ENCODE peak calls at places on chromosomes 11 and 22, in eight cellular contexts. K, M, R, D, W, F, V and Y are unnamed samples.

GRCh38 chr11:107741044-107741823 is 29.4 kb upstream of the SLN start:
- DNase-seq in K (peak; percentile 44), M (peak; percentile 22), R (peak; percentile 68), D (peak; percentile 48), W (peak; percentile 21), F (peak; percentile 18), V (peak; percentile 25), Y (no peak)

GRCh38 chr22:36223504-36223903 is 15.8 kb downstream of the APOL2 start:
- DNase-seq in K (no peak), M (no peak), R (no peak), D (no peak), W (no peak), F (no peak), V (no peak), Y (no peak)

GRCh38 chr22:27919943-27920755 is 1.1 kb upstream of the PITPNB start:
- DNase-seq in K (peak; percentile 72), M (no peak), R (peak; percentile 37), D (peak; percentile 78), W (peak; percentile 55), F (peak; percentile 59), V (no peak), Y (no peak)

GRCh38 chr11:11998091-11998781 is 10.2 kb downstream of the DKK3 start:
- DNase-seq in K (peak; percentile 95), M (no peak), R (no peak), D (peak; percentile 88), W (no peak), F (peak; percentile 62), V (peak; percentile 21), Y (no peak)

GRCh38 chr11:26947379-26947844 is 46.5 kb upstream of the FIBIN start:
- DNase-seq in K (peak; percentile 100), M (no peak), R (no peak), D (no peak), W (no peak), F (peak; percentile 2), V (no peak), Y (no peak)

GRCh38 chr11:4531666-4532065 is 13.3 kb upstream of the OR52M1 start:
- DNase-seq in K (no peak), M (no peak), R (no peak), D (no peak), W (peak; percentile 24), F (no peak), V (no peak), Y (no peak)

GRCh38 chr22:29257751-29258181 is 10.0 kb downstream of the RHBDD3 start:
- DNase-seq in K (no peak), M (no peak), R (no peak), D (no peak), W (no peak), F (no peak), V (no peak), Y (no peak)

GRCh38 chr11:131744847-131745246 is 374.4 kb downstream of the NTM start:
- DNase-seq in K (peak; percentile 97), M (no peak), R (no peak), D (peak; percentile 71), W (no peak), F (no peak), V (no peak), Y (no peak)

GRCh38 chr11:116434986-116435385 is 337.8 kb downstream of the BUD13 start:
- DNase-seq in K (no peak), M (no peak), R (no peak), D (no peak), W (no peak), F (no peak), V (no peak), Y (no peak)

GRCh38 chr11:7672276-7672959 is 882 bp downstream of the CYB5R2 start:
- DNase-seq in K (no peak), M (no peak), R (no peak), D (no peak), W (no peak), F (no peak), V (no peak), Y (no peak)

GRCh38 chr11:62169935-62170334 is 20.1 kb upstream of the SCGB1D1 start:
- DNase-seq in K (no peak), M (no peak), R (no peak), D (peak; percentile 28), W (no peak), F (no peak), V (no peak), Y (no peak)

GRCh38 chr11:62169448-62169847 is 20.6 kb upstream of the SCGB1D1 start:
- DNase-seq in K (no peak), M (no peak), R (no peak), D (peak; percentile 11), W (no peak), F (no peak), V (no peak), Y (no peak)

GRCh38 chr11:62176766-62177165 is 13.2 kb upstream of the SCGB1D1 start:
- DNase-seq in K (no peak), M (no peak), R (no peak), D (no peak), W (peak; percentile 35), F (no peak), V (no peak), Y (no peak)

GRCh38 chr11:62166371-62166770 is 23.6 kb upstream of the SCGB1D1 start:
- DNase-seq in K (no peak), M (no peak), R (no peak), D (no peak), W (no peak), F (no peak), V (no peak), Y (no peak)

GRCh38 chr11:62171261-62171723 is 18.7 kb upstream of the SCGB1D1 start:
- DNase-seq in K (peak; percentile 66), M (peak; percentile 94), R (peak; percentile 89), D (peak; percentile 89), W (peak; percentile 81), F (peak; percentile 88), V (peak; percentile 13), Y (peak; percentile 59)
- H3K4me2 ChIP-seq in K (no peak overlapping the region), M (peak overlapping the region; percentile 61), R (peak overlapping the region; percentile 16), D (no peak overlapping the region), W (peak overlapping the region; percentile 18), F (peak overlapping the region; percentile 65), V (no peak overlapping the region), Y (peak overlapping the region; percentile 23)

GRCh38 chr11:29256580-29256979 is 760.2 kb downstream of the KCNA4 start:
- DNase-seq in K (no peak), M (no peak), R (no peak), D (no peak), W (no peak), F (no peak), V (no peak), Y (no peak)

GRCh38 chr11:29249713-29250112 is 767.1 kb downstream of the KCNA4 start:
- DNase-seq in K (no peak), M (no peak), R (no peak), D (no peak), W (no peak), F (no peak), V (no peak), Y (no peak)

GRCh38 chr11:29255401-29255800 is 761.4 kb downstream of the KCNA4 start:
- DNase-seq in K (no peak), M (no peak), R (no peak), D (no peak), W (no peak), F (no peak), V (no peak), Y (no peak)

GRCh38 chr11:29251738-29252137 is 765.1 kb downstream of the KCNA4 start:
- DNase-seq in K (no peak), M (no peak), R (no peak), D (no peak), W (no peak), F (no peak), V (peak; percentile 33), Y (no peak)
- TF ChIP-seq POLR2A in K (no peak), M (no peak), R (no peak), D (no peak), W (no peak), F (no peak), V (no peak), Y (no peak)

DNA sequence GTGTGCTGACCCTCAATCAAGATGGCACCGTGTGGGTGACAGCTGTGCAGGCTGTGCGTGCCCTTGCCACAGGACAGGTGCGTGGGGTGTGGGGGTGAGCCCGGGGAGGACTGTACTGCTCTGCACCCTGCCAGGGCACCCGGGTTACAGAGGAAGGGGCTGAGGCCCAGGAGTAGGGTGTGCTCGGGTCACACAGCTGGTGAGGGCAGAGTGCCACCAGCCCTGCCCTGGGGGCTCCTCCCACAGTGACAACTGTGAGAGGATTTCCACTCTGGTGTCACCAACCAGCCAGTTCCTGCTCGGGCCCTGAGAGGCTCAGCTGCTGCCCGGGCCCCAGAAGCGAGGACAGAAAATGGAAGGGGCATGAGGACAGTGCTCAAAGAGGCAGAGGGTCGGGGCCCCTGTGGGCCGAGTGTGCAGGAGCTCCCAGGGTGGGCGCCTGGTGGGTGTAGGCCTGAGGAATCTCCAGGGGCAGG is 20.5 kb downstream of the TRMU start:
- DNase-seq in K (no peak), M (no peak), R (no peak), D (no peak), W (no peak), F (no peak), V (no peak), Y (no peak)
- H3K4me2 ChIP-seq in K (no peak overlapping the region), M (no peak overlapping the region), R (no peak overlapping the region), D (no peak overlapping the region), W (no peak overlapping the region), F (no peak overlapping the region), V (no peak overlapping the region), Y (no peak overlapping the region)

GRCh38 chr22:22452211-22452610 is 56.3 kb downstream of the ZNF280B start:
- DNase-seq in K (no peak), M (no peak), R (no peak), D (no peak), W (no peak), F (no peak), V (no peak), Y (no peak)
- TF ChIP-seq POLR2A in K (no peak), M (no peak), R (no peak), D (no peak), W (no peak), F (no peak), V (no peak), Y (no peak)

DNA sequence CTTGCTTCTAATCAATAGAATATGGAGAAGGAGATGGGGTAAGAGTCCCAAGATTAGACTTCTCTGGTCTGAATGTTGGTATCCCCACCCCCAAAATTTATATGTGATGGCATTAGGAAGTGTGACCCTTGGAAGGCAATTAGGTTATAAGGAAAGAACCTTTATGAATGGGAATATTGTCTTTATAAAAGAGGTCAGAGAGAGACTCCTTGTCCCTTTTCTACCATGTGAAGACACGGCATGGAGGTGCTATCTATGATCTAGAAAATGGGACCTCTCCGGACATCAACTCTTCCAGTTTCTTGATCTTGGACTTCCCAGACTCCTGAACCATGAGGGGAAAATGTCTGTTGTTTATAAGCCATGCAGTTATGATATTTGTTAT is 37.9 kb upstream of the FJX1 start:
- DNase-seq in K (no peak), M (no peak), R (no peak), D (no peak), W (no peak), F (no peak), V (no peak), Y (no peak)
- H3K4me2 ChIP-seq in K (no peak overlapping the region), M (no peak overlapping the region), R (no peak overlapping the region), D (no peak overlapping the region), W (no peak overlapping the region), F (peak overlapping the region; percentile 64), V (no peak overlapping the region), Y (no peak overlapping the region)